ENCODE peak calls at places on chromosomes 5 and 9, in eight cellular contexts. C, J, L, X, B, P, R and G are unnamed samples.

GRCh38 chr5:27312291-27312690 is 273.9 kb upstream of the CDH9 start:
- DNase-seq in C (no peak), R (no peak), J (no peak), B (no peak), L (no peak), P (no peak), X (no peak), G (no peak)

GRCh38 chr9:92527291-92527828 is 8.4 kb downstream of the ECM2 start:
- DNase-seq in L (no peak), B (no peak), P (no peak), X (no peak), C (no peak), J (no peak), R (no peak), G (no peak)

GRCh38 chr5:132054031-132054696 is 6.3 kb upstream of the IL3 start:
- DNase-seq in X (no peak), P (peak; percentile 85), L (no peak), B (no peak), R (no peak), J (peak; percentile 12), C (no peak), G (no peak)

GRCh38 chr5:68708156-68708841 is 385.5 kb upstream of the SLC30A5 start:
- DNase-seq in J (no peak), X (no peak), C (no peak), R (no peak), B (no peak), P (no peak), L (no peak), G (no peak)

GRCh38 chr5:568809-569208 is 43.3 kb upstream of the CEP72 start:
- DNase-seq in B (no peak), L (peak; percentile 40), J (no peak), R (no peak), X (no peak), C (no peak), P (no peak), G (no peak)

GRCh38 chr9:109001275-109001676 is 12.0 kb downstream of the CTNNAL1 start:
- DNase-seq in P (no peak), B (no peak), C (peak; percentile 43), X (peak; percentile 47), J (no peak), R (no peak), L (no peak), G (no peak)

GRCh38 chr9:75096796-75097195 is 8.5 kb downstream of the OSTF1 start:
- DNase-seq in J (no peak), X (no peak), C (no peak), B (no peak), R (no peak), P (no peak), L (no peak), G (no peak)

GRCh38 chr9:5793812-5794211 is 39.1 kb downstream of the ERMP1 start:
- DNase-seq in R (no peak), C (no peak), X (no peak), J (no peak), L (no peak), B (no peak), P (no peak), G (no peak)

GRCh38 chr9:135450956-135451355 is 28.6 kb upstream of the PPP1R26 start:
- DNase-seq in R (no peak), L (peak; percentile 26), X (no peak), P (no peak), J (no peak), B (no peak), C (no peak), G (no peak)

GRCh38 chr9:23590601-23591000 is 235.4 kb downstream of the ELAVL2 start:
- DNase-seq in X (no peak), R (no peak), L (no peak), B (no peak), C (no peak), P (no peak), J (no peak), G (no peak)

GRCh38 chr9:124045076-124045829 is 33.7 kb downstream of the LHX2 start:
- DNase-seq in P (no peak), C (no peak), B (peak; percentile 29), J (no peak), L (peak; percentile 81), X (no peak), R (peak; percentile 53), G (peak; percentile 37)

GRCh38 chr9:3331801-3332200 is 194.0 kb downstream of the RFX3 start:
- DNase-seq in C (peak; percentile 27), B (no peak), X (peak; percentile 17), L (no peak), P (no peak), J (no peak), R (peak; percentile 33), G (no peak)

GRCh38 chr9:92875373-92875772 is 2.5 kb downstream of the ZNF484 start:
- DNase-seq in B (no peak), P (no peak), R (no peak), L (no peak), J (no peak), X (no peak), C (no peak), G (no peak)

GRCh38 chr9:86854898-86855523 is 92.3 kb downstream of the GAS1 start:
- DNase-seq in P (no peak), X (peak; percentile 58), R (peak; percentile 84), J (no peak), B (no peak), L (no peak), C (peak; percentile 9), G (no peak)

GRCh38 chr5:62142351-62142750 is 163.7 kb upstream of the KIF2A start:
- DNase-seq in P (no peak), C (no peak), J (no peak), L (no peak), B (no peak), R (no peak), X (no peak), G (no peak)

GRCh38 chr5:140480310-140481014 is 67.0 kb upstream of the EIF4EBP3 start:
- DNase-seq in C (no peak), L (no peak), P (no peak), J (no peak), X (no peak), B (no peak), R (no peak), G (no peak)

GRCh38 chr5:143101740-143102386 is 301.6 kb downstream of the NR3C1 start:
- DNase-seq in X (no peak), P (no peak), C (no peak), J (no peak), R (no peak), L (no peak), B (no peak), G (no peak)

GRCh38 chr9:82934949-82935348 is 128.0 kb downstream of the RASEF start:
- DNase-seq in B (no peak), P (no peak), L (no peak), C (peak; percentile 96), X (peak; percentile 83), J (no peak), R (no peak), G (no peak)

GRCh38 chr5:127804886-127805426 is 101.8 kb downstream of the CCDC192 start:
- DNase-seq in C (no peak), X (no peak), J (no peak), P (no peak), L (no peak), R (no peak), B (no peak), G (no peak)

GRCh38 chr9:90458485-90458884 is 184.1 kb downstream of the DIRAS2 start:
- DNase-seq in C (peak; percentile 60), B (peak; percentile 80), J (no peak), R (peak; percentile 85), X (peak; percentile 78), P (no peak), L (no peak), G (peak; percentile 38)

GRCh38 chr5:144237851-144238250 is 67.2 kb downstream of the KCTD16 start:
- DNase-seq in J (no peak), C (no peak), R (no peak), X (no peak), B (no peak), P (no peak), L (no peak), G (no peak)

DNA sequence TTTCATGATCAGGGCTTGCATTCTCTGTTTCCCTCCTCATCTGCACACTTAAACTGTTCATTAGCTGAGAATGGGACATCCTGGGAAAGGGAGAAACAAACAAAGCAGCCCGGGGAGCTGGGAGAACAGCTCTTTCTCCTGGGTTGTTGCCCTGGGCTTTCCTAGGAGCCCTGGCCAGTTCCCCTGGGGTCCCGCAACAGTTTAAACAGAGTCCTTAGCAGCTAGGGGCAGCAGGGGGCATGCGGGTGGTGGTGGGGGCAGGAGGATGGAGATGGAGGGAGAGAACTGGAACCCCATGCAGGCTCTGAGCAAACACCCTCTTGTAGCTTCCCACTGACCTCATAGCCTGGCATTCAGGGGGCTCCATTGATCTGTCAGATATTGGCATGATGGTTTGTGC is 209.1 kb upstream of the TBCA start:
- DNase-seq in R (no peak), B (no peak), J (no peak), X (no peak), P (no peak), L (no peak), C (no peak), G (no peak)
- TF ChIP-seq POLR2A in R (no peak), B (no peak), J (no peak), X (no peak), P (no peak), L (no peak), C (no peak), G (no peak)

GRCh38 chr5:64666058-64666457 is 24.2 kb upstream of the SHISAL2B start:
- DNase-seq in R (no peak), P (no peak), J (no peak), L (no peak), B (no peak), C (peak; percentile 9), X (no peak), G (no peak)
- H3K27ac ChIP-seq in R (no peak overlapping the region), P (no peak overlapping the region), J (no peak overlapping the region), L (no peak overlapping the region), B (no peak overlapping the region), C (no peak overlapping the region), X (no peak overlapping the region), G (no peak overlapping the region)

GRCh38 chr5:172640139-172640538 is 924 bp upstream of the NEURL1B start:
- DNase-seq in C (no peak), J (no peak), P (no peak), R (no peak), X (no peak), L (no peak), B (no peak), G (no peak)

GRCh38 chr5:172640822-172641358 is at the start of gene NEURL1B:
- DNase-seq in J (no peak), X (peak; percentile 29), R (peak; percentile 87), P (no peak), C (peak; percentile 61), B (peak; percentile 87), L (peak; percentile 93), G (peak; percentile 62)

GRCh38 chr5:172642511-172642910 is 1.4 kb downstream of the NEURL1B start:
- DNase-seq in C (no peak), J (no peak), L (no peak), R (no peak), X (no peak), P (no peak), B (no peak), G (no peak)

GRCh38 chr5:172642046-172642409 is 965 bp downstream of the NEURL1B start:
- DNase-seq in X (no peak), J (no peak), L (no peak), B (no peak), C (no peak), P (no peak), R (no peak), G (no peak)

GRCh38 chr5:172641359-172642045 is 439 bp downstream of the NEURL1B start:
- DNase-seq in R (no peak), P (no peak), J (no peak), C (peak; percentile 23), X (no peak), B (no peak), L (peak; percentile 74), G (peak; percentile 17)
- TF ChIP-seq POLR2A in R (no peak), P (no peak), J (no peak), C (no peak), X (no peak), B (no peak), L (no peak), G (no peak)

GRCh38 chr9:129145841-129146292 is 32.2 kb downstream of the IER5L start:
- DNase-seq in B (no peak), X (peak; percentile 21), J (no peak), C (no peak), R (peak; percentile 39), L (peak; percentile 88), P (no peak), G (no peak)
- H3K27ac ChIP-seq in B (peak overlapping the region; percentile 81), X (peak overlapping the region; percentile 32), J (peak overlapping the region; percentile 64), C (peak overlapping the region; percentile 82), R (peak overlapping the region; percentile 55), L (peak overlapping the region; percentile 99), P (peak overlapping the region; percentile 100), G (peak overlapping the region; percentile 20)